ENCODE peak calls at places on chromosome 6, in five cellular contexts. V is RWPE1, E is glutamatergic neuron, O is heart right ventricle, G is cardiac muscle cell. I is an unnamed sample.

GRCh38 chr6:21371676-21372161 is 221.8 kb upstream of the SOX4 start:
- DNase-seq in O (peak), V (no peak), G (peak), E (no peak), I (no peak)

GRCh38 chr6:83885984-83886383 is 26.5 kb downstream of the CYB5R4 start:
- DNase-seq in V (no peak), O (no peak), E (no peak), G (no peak), I (no peak)

GRCh38 chr6:38997128-38997761 is 51.3 kb upstream of the GLP1R start:
- DNase-seq in G (peak), E (peak), O (peak), V (no peak), I (peak)

GRCh38 chr6:154302111-154302752 is 54.4 kb downstream of the IPCEF1 start:
- DNase-seq in E (no peak), V (no peak), G (peak), O (no peak), I (peak)

GRCh38 chr6:157221049-157221816 is 102.1 kb downstream of the TMEM242 start:
- DNase-seq in V (peak), G (peak), O (peak), E (peak), I (peak)

GRCh38 chr6:39338406-39338805 is 15.9 kb upstream of the KCNK16 start:
- DNase-seq in V (no peak), O (no peak), G (no peak), E (no peak), I (no peak)

GRCh38 chr6:5497896-5498578 is 236.7 kb downstream of the FARS2 start:
- DNase-seq in G (peak), V (no peak), O (no peak), E (no peak), I (no peak)

GRCh38 chr6:73516712-73517489 is 3.9 kb downstream of the EEF1A1 start:
- DNase-seq in G (peak), O (no peak), E (no peak), V (no peak), I (no peak)

GRCh38 chr6:26594730-26595632 is 1.8 kb upstream of the ABT1 start:
- DNase-seq in G (peak), O (no peak), V (peak), E (no peak), I (no peak)

GRCh38 chr6:116483616-116484015 is 22.4 kb downstream of the CALHM6 start:
- DNase-seq in E (no peak), V (no peak), G (no peak), O (no peak), I (no peak)

GRCh38 chr6:16190214-16190613 is 48.2 kb upstream of the GMPR start:
- DNase-seq in V (no peak), G (no peak), E (no peak), O (no peak), I (no peak)

GRCh38 chr6:30885999-30886896 is 1.9 kb downstream of the DDR1 start:
- DNase-seq in E (peak), G (peak), O (no peak), V (peak), I (peak)

GRCh38 chr6:99143108-99143828 is 195.5 kb upstream of the FBXL4 start:
- DNase-seq in V (no peak), O (no peak), E (no peak), G (no peak), I (no peak)

GRCh38 chr6:13063300-13063918 is 264.9 kb downstream of the TBC1D7 start:
- DNase-seq in V (no peak), G (no peak), E (no peak), O (no peak), I (no peak)

GRCh38 chr6:76684881-76685280 is 612.4 kb upstream of the IMPG1 start:
- DNase-seq in V (no peak), G (peak), E (no peak), O (no peak), I (no peak)

GRCh38 chr6:165486183-165487137 is 176.6 kb downstream of the PDE10A start:
- DNase-seq in O (no peak), V (no peak), G (peak), E (no peak), I (no peak)

GRCh38 chr6:125219451-125219942 is 65.9 kb downstream of the TPD52L1 start:
- DNase-seq in V (no peak), E (no peak), O (no peak), G (no peak), I (no peak)

GRCh38 chr6:159758031-159759001 is 3.5 kb upstream of the ACAT2 start:
- DNase-seq in E (no peak), O (no peak), G (peak), V (peak), I (no peak)
- TF ChIP-seq CTCF in E (no peak), O (no peak), G (peak), V (no peak), I (no peak)

GRCh38 chr6:118284736-118285360 is 263.2 kb upstream of the PLN start:
- DNase-seq in G (peak), V (no peak), O (no peak), E (no peak), I (no peak)
- TF ChIP-seq CTCF in G (peak), V (no peak), O (peak), E (peak), I (peak)

GRCh38 chr6:4354181-4354580 is 218.8 kb upstream of the ECI2 start:
- DNase-seq in E (no peak), V (no peak), O (no peak), G (no peak), I (no peak)
- TF ChIP-seq CTCF in E (no peak), V (no peak), O (no peak), G (no peak), I (no peak)

DNA sequence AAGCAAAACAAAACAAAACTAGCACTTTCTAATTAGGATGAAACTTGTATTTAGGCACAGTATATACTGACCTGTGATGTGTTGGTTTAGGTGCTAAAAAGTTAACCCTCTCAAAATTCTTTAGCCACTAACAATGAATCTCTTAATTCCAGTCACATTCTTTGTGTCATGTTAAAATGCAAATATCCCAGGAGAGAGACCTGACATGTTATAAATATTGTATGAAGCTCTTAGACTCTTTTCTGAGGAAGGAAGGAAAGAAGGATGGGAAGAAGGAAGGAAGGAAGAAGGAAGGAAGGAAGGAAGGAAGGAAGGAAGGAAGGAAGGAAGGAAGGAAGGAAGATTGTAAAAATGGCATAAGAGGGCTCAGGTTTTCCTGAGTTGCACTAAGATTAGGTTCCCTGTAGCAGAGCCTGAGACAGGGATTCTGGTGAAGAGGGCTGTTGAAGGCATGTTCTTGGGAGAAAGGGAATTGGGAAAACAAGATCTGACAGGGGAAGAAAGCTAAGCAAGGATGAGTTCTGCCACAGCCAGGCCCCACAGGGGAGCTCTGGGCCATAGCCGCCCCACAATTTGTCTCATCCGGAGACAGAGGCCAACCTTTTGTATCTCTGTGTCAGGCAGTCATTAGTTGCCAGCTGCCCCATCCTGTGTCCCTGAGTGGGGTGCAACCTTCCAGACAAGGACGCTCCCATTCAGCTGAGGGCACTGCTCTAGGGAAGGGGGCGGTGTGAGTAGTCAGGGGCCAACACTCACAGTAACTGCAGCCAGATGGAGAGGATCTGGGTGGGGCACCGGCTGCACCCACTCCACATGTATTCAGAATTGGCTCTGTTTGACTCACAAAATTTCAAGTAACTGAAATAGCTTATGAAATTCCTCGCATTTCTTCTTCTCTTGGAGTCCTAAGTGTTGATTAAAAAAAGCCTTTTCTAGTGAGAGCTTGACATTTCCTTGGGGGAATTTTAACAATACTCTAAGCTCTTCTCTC is 189.3 kb upstream of the ARG1 start:
- DNase-seq in V (no peak), E (no peak), G (no peak), O (no peak), I (no peak)
- TF ChIP-seq CTCF in V (no peak), E (no peak), G (no peak), O (no peak), I (no peak)

DNA sequence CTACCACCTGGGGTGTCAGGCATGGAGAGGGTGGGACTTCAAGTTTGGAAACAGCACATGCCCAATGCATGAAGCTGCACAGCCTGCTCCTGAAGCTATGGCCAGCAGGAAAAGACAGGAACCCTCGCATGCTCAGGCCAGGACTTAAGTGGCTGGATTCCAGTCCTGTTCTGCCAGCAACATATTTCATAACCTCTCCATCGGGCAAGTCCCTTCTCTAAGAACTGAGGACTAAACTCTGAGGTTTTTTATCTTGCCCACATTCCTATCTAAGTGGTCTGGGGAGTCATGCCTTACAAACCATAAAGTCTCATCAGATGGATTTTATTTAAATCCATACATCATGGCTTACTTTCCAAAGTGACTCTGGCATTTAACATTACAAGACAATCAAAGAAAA is 27.5 kb upstream of the AGPAT4 start:
- DNase-seq in G (peak), O (no peak), V (peak), E (no peak), I (no peak)
- TF ChIP-seq CTCF in G (no peak), O (no peak), V (no peak), E (no peak), I (no peak)

DNA sequence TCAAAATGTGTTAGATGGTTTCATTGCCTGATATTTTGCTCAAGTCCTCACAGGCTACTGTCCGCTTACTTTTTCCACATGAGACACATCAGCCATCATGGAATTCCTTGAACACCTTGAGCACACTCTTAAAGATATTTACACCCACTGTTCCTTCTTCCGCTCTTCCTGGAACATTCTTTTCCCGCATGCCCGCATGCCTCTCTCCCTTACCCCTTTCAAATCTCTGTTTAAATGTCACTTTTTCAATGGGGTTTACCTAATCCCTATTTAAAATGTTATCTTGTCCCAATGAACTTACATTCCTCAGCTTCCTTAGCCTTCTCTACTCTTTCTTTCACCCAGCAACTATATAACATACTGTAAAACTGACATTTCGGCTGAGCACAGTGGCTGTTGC is 503.3 kb upstream of the PTCHD4 start:
- DNase-seq in V (no peak), E (no peak), G (no peak), O (no peak), I (no peak)
- TF ChIP-seq CTCF in V (no peak), E (no peak), G (no peak), O (no peak), I (no peak)

GRCh38 chr6:36442083-36442670 is 477 bp downstream of the PXT1 start:
- DNase-seq in V (no peak), E (no peak), O (no peak), G (peak), I (no peak)

GRCh38 chr6:36443951-36444428 is 1.2 kb downstream of the KCTD20 start:
- DNase-seq in O (no peak), V (peak), G (no peak), E (no peak), I (peak)

GRCh38 chr6:36443498-36443844 is 671 bp downstream of the KCTD20 start:
- DNase-seq in G (no peak), V (no peak), E (no peak), O (no peak), I (no peak)

GRCh38 chr6:36442671-36443497 is at the start of the genes KCTD20 and PXT1:
- DNase-seq in O (peak), V (peak), G (peak), E (peak), I (peak)

GRCh38 chr6:36441307-36441894 is 1.3 kb downstream of the PXT1 start:
- DNase-seq in O (peak), E (peak), G (peak), V (peak), I (peak)
- TF ChIP-seq CTCF in O (no peak), E (no peak), G (no peak), V (no peak), I (no peak)

I was measured in GM10248.